ENCODE peak calls at places on chromosomes 11 and 22, in eight cellular contexts. Y is CD4-positive, CD25-positive, alpha-beta regulatory T cell; B is body of pancreas; V is heart left ventricle; O is heart right ventricle; L is left ventricle myocardium inferior; D is DND-41; Z is astrocyte of the cerebellum. I is an unnamed sample.

GRCh38 chr11:129951201-129951882 is 51.3 kb downstream of the PRDM10 start:
- DNase-seq in Y (no peak), Z (no peak), B (no peak), O (no peak), D (no peak), V (no peak), L (no peak), I (no peak)

GRCh38 chr11:66467034-66467659 is 442 bp downstream of the PELI3 start:
- DNase-seq in Z (no peak), O (no peak), D (no peak), Y (peak; percentile 52), V (no peak), L (no peak), B (peak; percentile 57), I (no peak)

GRCh38 chr11:64885367-64886286 is 7.2 kb upstream of the EHD1 start:
- DNase-seq in V (no peak), Y (peak; percentile 72), B (no peak), D (no peak), O (no peak), L (no peak), Z (no peak), I (no peak)

GRCh38 chr11:6637871-6638270 is 17.7 kb downstream of the DCHS1 start:
- DNase-seq in V (peak; percentile 74), Y (no peak), Z (peak; percentile 48), D (no peak), B (no peak), L (no peak), O (peak; percentile 56), I (peak; percentile 83)

GRCh38 chr11:123549901-123550619 is 104.4 kb downstream of the SCN3B start:
- DNase-seq in Y (no peak), D (no peak), V (no peak), L (no peak), Z (no peak), B (no peak), O (no peak), I (no peak)

GRCh38 chr22:17612057-17612456 is 16.5 kb downstream of the ATP6V1E1 start:
- DNase-seq in Z (no peak), B (no peak), L (no peak), Y (no peak), O (no peak), D (no peak), V (no peak), I (no peak)

GRCh38 chr11:45511566-45511965 is 153.9 kb downstream of the CHST1 start:
- DNase-seq in Y (no peak), B (no peak), O (no peak), V (no peak), D (no peak), Z (no peak), L (no peak), I (no peak)

GRCh38 chr11:71452354-71453020 is 516 bp upstream of the NADSYN1 start:
- DNase-seq in Z (no peak), Y (peak; percentile 86), V (peak; percentile 59), O (peak; percentile 46), L (peak; percentile 42), B (peak; percentile 65), D (peak; percentile 78), I (peak; percentile 25)

GRCh38 chr11:72753341-72754148 is 1.3 kb upstream of the ARAP1 start:
- DNase-seq in Z (no peak), Y (no peak), V (no peak), O (no peak), B (no peak), L (no peak), D (no peak), I (no peak)

GRCh38 chr22:26436903-26437515 is 7.9 kb downstream of the ASPHD2 start:
- DNase-seq in D (no peak), O (no peak), B (peak; percentile 62), V (no peak), Y (no peak), L (no peak), Z (no peak), I (no peak)

GRCh38 chr11:64245401-64245796 is 1.3 kb downstream of the PPP1R14B start:
- DNase-seq in Y (peak; percentile 52), L (no peak), D (peak; percentile 78), V (peak; percentile 69), Z (no peak), B (peak; percentile 90), O (peak; percentile 55), I (no peak)

GRCh38 chr11:101617735-101618332 is 34.0 kb upstream of the TRPC6 start:
- DNase-seq in D (no peak), L (no peak), V (no peak), O (no peak), Z (no peak), Y (no peak), B (no peak), I (no peak)

GRCh38 chr11:124754710-124755109 is 2.7 kb upstream of the VSIG2 start:
- DNase-seq in O (no peak), Y (no peak), D (no peak), L (no peak), V (no peak), Z (no peak), B (no peak), I (no peak)

GRCh38 chr11:119044708-119045107 is 12.3 kb downstream of the HYOU1 start:
- DNase-seq in Z (no peak), Y (no peak), L (no peak), O (no peak), D (no peak), V (no peak), B (no peak), I (no peak)

GRCh38 chr11:133520707-133521106 is 11.6 kb downstream of the OPCML start:
- DNase-seq in V (peak; percentile 46), Y (no peak), B (peak; percentile 48), D (no peak), Z (no peak), O (peak; percentile 40), L (peak; percentile 27), I (no peak)

GRCh38 chr11:69696749-69697488 is 6.9 kb downstream of the FGF19 start:
- DNase-seq in V (no peak), Y (no peak), D (no peak), B (no peak), Z (no peak), O (no peak), L (no peak), I (no peak)

DNA sequence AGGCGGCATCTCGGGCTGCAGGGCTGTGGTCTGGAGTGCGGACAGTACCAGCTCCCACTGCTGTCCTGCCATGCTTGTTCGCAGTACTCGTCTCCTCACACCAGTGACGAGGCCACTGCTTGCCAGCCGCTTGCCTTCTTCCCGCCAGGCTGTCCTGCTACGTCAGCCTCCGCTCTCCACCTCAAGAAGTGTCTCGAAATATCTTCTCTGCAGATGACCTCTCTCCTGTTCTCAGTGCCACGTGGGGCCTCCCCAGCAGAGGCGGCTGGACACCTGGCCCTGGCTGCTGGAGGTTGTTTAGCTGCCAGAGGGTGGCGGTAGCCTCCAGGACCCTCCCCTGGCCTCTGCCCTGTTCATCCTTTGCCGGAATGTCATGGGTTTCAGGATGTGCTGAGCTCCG is 3.1 kb upstream of the CCDC188 start:
- DNase-seq in L (no peak), V (no peak), Z (no peak), B (no peak), Y (no peak), O (no peak), D (no peak), I (no peak)
- H3K4me3 ChIP-seq in L (no peak overlapping the region), V (no peak overlapping the region), Z (no peak overlapping the region), B (no peak overlapping the region), Y (no peak overlapping the region), O (no peak overlapping the region), D (no peak overlapping the region), I (no peak overlapping the region)

GRCh38 chr11:96447208-96447607 is 57.4 kb downstream of the JRKL start:
- DNase-seq in O (no peak), Z (no peak), V (no peak), Y (no peak), B (no peak), L (no peak), D (no peak), I (no peak)
- H3K4me3 ChIP-seq in O (no peak overlapping the region), Z (no peak overlapping the region), V (no peak overlapping the region), Y (no peak overlapping the region), B (no peak overlapping the region), L (no peak overlapping the region), D (no peak overlapping the region), I (no peak overlapping the region)

GRCh38 chr11:107929611-107930200 is 1.5 kb downstream of the RAB39A start:
- DNase-seq in D (no peak), B (no peak), Y (no peak), V (no peak), Z (no peak), L (no peak), O (no peak), I (no peak)
- H3K4me3 ChIP-seq in D (no peak overlapping the region), B (no peak overlapping the region), Y (no peak overlapping the region), V (peak overlapping the region; percentile 54), Z (no peak overlapping the region), L (peak overlapping the region; percentile 58), O (peak overlapping the region; percentile 44), I (no peak overlapping the region)

GRCh38 chr11:108854366-108854765 is 189.5 kb downstream of the DDX10 start:
- DNase-seq in L (no peak), V (no peak), B (no peak), Y (peak; percentile 69), D (no peak), Z (no peak), O (no peak), I (no peak)
- H3K4me3 ChIP-seq in L (peak overlapping the region; percentile 47), V (peak overlapping the region; percentile 36), B (no peak overlapping the region), Y (peak overlapping the region; percentile 89), D (no peak overlapping the region), Z (no peak overlapping the region), O (peak overlapping the region; percentile 32), I (no peak overlapping the region)

GRCh38 chr22:32203181-32204105 is 1.4 kb downstream of the RFPL2 start:
- DNase-seq in Y (no peak), O (no peak), V (no peak), D (no peak), B (no peak), L (no peak), Z (no peak), I (no peak)
- H3K4me3 ChIP-seq in Y (no peak overlapping the region), O (peak overlapping the region; percentile 26), V (peak overlapping the region; percentile 43), D (no peak overlapping the region), B (no peak overlapping the region), L (peak overlapping the region; percentile 53), Z (peak overlapping the region; percentile 20), I (no peak overlapping the region)

GRCh38 chr11:22828373-22828772 is 1.2 kb downstream of the SVIP start:
- DNase-seq in L (no peak), Z (no peak), B (no peak), D (peak; percentile 7), V (no peak), O (no peak), Y (no peak), I (no peak)
- H3K4me3 ChIP-seq in L (peak overlapping the region; percentile 90), Z (no peak overlapping the region), B (no peak overlapping the region), D (peak overlapping the region; percentile 67), V (peak overlapping the region; percentile 73), O (peak overlapping the region; percentile 79), Y (peak overlapping the region; percentile 94), I (no peak overlapping the region)

GRCh38 chr11:128891410-128891861 is 280 bp downstream of the KCNJ5 start:
- DNase-seq in L (no peak), D (peak; percentile 17), B (no peak), O (no peak), V (no peak), Y (no peak), Z (no peak), I (no peak)
- H3K4me3 ChIP-seq in L (peak overlapping the region; percentile 73), D (no peak overlapping the region), B (no peak overlapping the region), O (peak overlapping the region; percentile 60), V (peak overlapping the region; percentile 62), Y (no peak overlapping the region), Z (peak overlapping the region; percentile 14), I (peak overlapping the region; percentile 55)